ENCODE peak calls at places on chromosomes 3 and 15, in six cellular contexts. B, Y, W, K, C and V are unnamed samples.

GRCh38 chr3:40845447-40845846 is 320.7 kb downstream of the ZNF621 start:
- DNase-seq in K (no peak), W (no peak), Y (no peak), C (no peak), B (no peak), V (no peak)

GRCh38 chr3:189148090-189148507 is 23.7 kb upstream of the TPRG1 start:
- DNase-seq in Y (peak), W (peak), K (peak), C (peak), B (peak), V (no peak)

GRCh38 chr3:157572559-157573270 is 69.5 kb upstream of the VEPH1 start:
- DNase-seq in Y (peak), W (peak), C (peak), B (peak), K (peak), V (no peak)

GRCh38 chr3:50132421-50133282 is 22.5 kb upstream of the SEMA3F start:
- DNase-seq in Y (no peak), C (no peak), W (no peak), K (peak), B (peak), V (no peak)

GRCh38 chr3:180911876-180912303 is 580 bp upstream of the FXR1 start:
- DNase-seq in K (no peak), B (no peak), C (no peak), Y (no peak), W (no peak), V (no peak)

GRCh38 chr3:195204360-195205166 is 66.4 kb downstream of the XXYLT1 start:
- DNase-seq in B (no peak), Y (peak), C (no peak), W (peak), K (no peak), V (no peak)

GRCh38 chr3:58560771-58561311 is 16.4 kb downstream of the FAM107A start:
- DNase-seq in C (no peak), K (peak), B (peak), Y (peak), W (peak), V (peak)

GRCh38 chr3:88936837-88937236 is 170.6 kb upstream of the EPHA3 start:
- DNase-seq in B (no peak), C (no peak), K (no peak), W (no peak), Y (no peak), V (no peak)

GRCh38 chr3:119294889-119295769 is 946 bp downstream of the ARHGAP31 start:
- DNase-seq in B (peak), C (no peak), W (peak), Y (peak), K (peak), V (no peak)

GRCh38 chr3:120425877-120426276 is 24.9 kb downstream of the FSTL1 start:
- DNase-seq in C (no peak), Y (peak), K (no peak), W (peak), B (no peak), V (no peak)

GRCh38 chr3:72116226-72116625 is 331.3 kb upstream of the PROK2 start:
- DNase-seq in Y (no peak), W (no peak), K (no peak), B (no peak), C (no peak), V (no peak)
- H3K27ac ChIP-seq in Y (no peak), W (no peak), K (no peak), B (no peak), C (no peak), V (no peak)

DNA sequence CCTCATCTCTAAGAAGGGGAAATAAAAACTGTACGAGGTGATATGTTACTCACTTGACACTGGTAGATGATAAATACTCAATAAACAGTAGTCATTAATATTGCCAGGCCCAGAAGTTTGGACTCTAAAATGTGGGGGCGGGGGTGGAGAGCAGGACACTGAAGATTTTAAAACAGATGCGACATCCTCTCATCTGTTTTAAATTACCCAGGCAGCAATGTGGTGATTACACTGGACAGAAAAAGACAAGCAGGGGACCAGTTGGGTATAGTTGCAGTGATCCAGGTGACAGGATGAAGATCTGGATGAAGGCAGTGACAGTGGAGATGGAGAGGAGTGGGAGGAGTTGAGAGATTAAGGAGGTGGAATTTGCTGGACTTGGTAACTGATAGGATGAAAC is 2.5 kb downstream of the ATG7 start:
- DNase-seq in C (no peak), B (no peak), K (no peak), Y (no peak), W (no peak), V (no peak)
- H3K27ac ChIP-seq in C (no peak), B (no peak), K (no peak), Y (no peak), W (no peak), V (no peak)

GRCh38 chr15:88688394-88688933 is 49.6 kb downstream of the ISG20 start:
- DNase-seq in Y (no peak), K (no peak), B (no peak), W (no peak), C (no peak), V (no peak)
- H3K27ac ChIP-seq in Y (no peak), K (no peak), B (no peak), W (no peak), C (no peak), V (no peak)

GRCh38 chr15:68666120-68666811 is 87.5 kb downstream of the CORO2B start:
- DNase-seq in Y (no peak), C (no peak), K (no peak), B (peak), W (peak), V (no peak)
- H3K27ac ChIP-seq in Y (no peak), C (no peak), K (no peak), B (no peak), W (no peak), V (no peak)

GRCh38 chr3:69403406-69403934 is 17.6 kb upstream of the FRMD4B start:
- DNase-seq in B (no peak), W (no peak), Y (no peak), C (no peak), K (no peak), V (no peak)
- H3K27ac ChIP-seq in B (no peak), W (no peak), Y (no peak), C (no peak), K (no peak), V (no peak)

DNA sequence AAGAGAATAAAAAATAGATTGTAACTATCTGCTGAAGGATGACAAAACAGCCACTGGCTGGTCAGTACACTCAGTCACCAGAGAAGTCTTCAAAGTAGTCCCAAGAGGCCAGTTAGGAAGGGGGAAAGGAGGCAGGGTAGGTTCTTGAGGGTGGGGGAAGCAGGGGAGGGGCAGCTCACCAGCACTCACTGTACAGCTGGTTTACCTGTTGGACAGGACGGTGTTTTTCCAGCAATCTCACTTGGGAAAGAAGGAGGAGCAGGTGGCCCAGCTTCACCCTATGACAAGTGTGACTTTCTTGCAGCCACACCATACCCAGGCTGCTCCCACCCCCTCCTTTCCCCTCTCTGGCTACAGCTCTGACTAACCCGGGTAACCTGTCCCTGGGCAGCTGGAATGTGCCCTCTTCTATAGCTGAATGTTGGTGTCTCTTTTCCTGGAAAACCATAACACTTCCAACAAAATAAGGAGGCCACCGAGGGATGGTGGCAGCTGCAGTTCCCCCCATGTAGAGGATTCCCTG is 203.3 kb upstream of the NSMCE3 start:
- DNase-seq in B (no peak), W (no peak), C (no peak), K (no peak), Y (no peak), V (no peak)
- H3K27ac ChIP-seq in B (no peak), W (no peak), C (no peak), K (no peak), Y (no peak), V (no peak)

GRCh38 chr3:62189376-62189698 is 184.0 kb downstream of the FEZF2 start:
- DNase-seq in K (no peak), W (no peak), B (no peak), C (no peak), Y (no peak), V (no peak)
- H3K27ac ChIP-seq in K (no peak), W (no peak), B (no peak), C (no peak), Y (no peak), V (no peak)

GRCh38 chr3:16056210-16056607 is 118.3 kb upstream of the GALNT15 start:
- DNase-seq in Y (no peak), K (no peak), W (peak), C (no peak), B (no peak), V (no peak)
- H3K27ac ChIP-seq in Y (peak), K (peak), W (peak), C (no peak), B (no peak), V (peak)